ENCODE peak calls at places on chromosome 4, in seven cellular contexts. D is A549, R is colonic mucosa, V is OCI-LY7, E is ovary, W is IMR-90, J is AG04450. L is an unnamed sample.

GRCh38 chr4:11624370-11624769 is 195.7 kb upstream of the HS3ST1 start:
- DNase-seq in D (no peak), R (no peak), V (no peak), E (no peak), W (no peak), J (no peak), L (no peak)

GRCh38 chr4:70908993-70909556 is 6.9 kb downstream of the MOB1B start:
- DNase-seq in D (no peak), R (no peak), V (no peak), E (no peak), W (no peak), J (no peak), L (no peak)

GRCh38 chr4:68368566-68369473 is 18.9 kb upstream of the YTHDC1 start:
- DNase-seq in D (peak), R (no peak), V (no peak), E (no peak), W (peak), J (no peak), L (no peak)

GRCh38 chr4:182938213-182938645 is 21.0 kb upstream of the DCTD start:
- DNase-seq in D (peak), R (peak), V (peak), E (peak), W (peak), J (no peak), L (peak)

GRCh38 chr4:45293335-45293734 is 567.0 kb upstream of the GNPDA2 start:
- DNase-seq in D (no peak), R (no peak), V (no peak), E (no peak), W (no peak), J (no peak), L (no peak)

GRCh38 chr4:22474636-22475310 is 41.1 kb downstream of the ADGRA3 start:
- DNase-seq in D (no peak), R (no peak), V (no peak), E (no peak), W (peak), J (no peak), L (no peak)

GRCh38 chr4:109005523-109005922 is 242.7 kb upstream of the ETNPPL start:
- DNase-seq in D (no peak), R (no peak), V (no peak), E (no peak), W (peak), J (no peak), L (no peak)

GRCh38 chr4:128720270-128720669 is 89.2 kb upstream of the JADE1 start:
- DNase-seq in D (no peak), R (no peak), V (no peak), E (no peak), W (no peak), J (no peak), L (no peak)

GRCh38 chr4:182212211-182212761 is 30.9 kb upstream of the TENM3 start:
- DNase-seq in D (no peak), R (no peak), V (no peak), E (no peak), W (peak), J (no peak), L (peak)

GRCh38 chr4:54548098-54548620 is 109.6 kb upstream of the KIT start:
- DNase-seq in D (no peak), R (no peak), V (no peak), E (no peak), W (no peak), J (no peak), L (no peak)
- H3K27ac ChIP-seq in D (no peak), R (peak), V (no peak), E (no peak), W (no peak), J (no peak), L (no peak)

DNA sequence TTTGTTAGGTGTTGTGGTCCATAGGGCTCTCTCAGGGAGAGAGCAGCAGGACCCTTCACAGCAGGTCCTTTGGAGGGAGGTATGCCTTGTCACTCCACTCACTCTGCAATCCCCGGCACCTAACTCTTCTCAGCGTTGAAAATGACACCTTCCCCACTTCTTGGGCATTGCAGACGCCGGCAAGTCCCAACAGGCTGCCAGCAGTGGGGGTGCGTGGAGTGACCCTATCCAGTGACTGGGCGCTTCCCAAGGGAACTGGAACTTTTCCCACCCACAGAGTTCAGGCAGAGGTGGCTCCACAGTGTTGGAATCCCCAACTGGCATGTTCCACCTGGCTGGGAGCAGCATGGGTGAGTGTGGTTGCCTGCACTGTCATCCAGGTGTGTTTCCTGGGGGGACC is 705.1 kb upstream of the FRG1 start:
- DNase-seq in D (no peak), R (no peak), V (no peak), E (no peak), W (no peak), J (no peak), L (no peak)
- H3K27ac ChIP-seq in D (no peak), R (no peak), V (no peak), E (no peak), W (no peak), J (no peak), L (no peak)

GRCh38 chr4:95106408-95106928 is 348.7 kb downstream of the BMPR1B start:
- DNase-seq in D (no peak), R (no peak), V (no peak), E (no peak), W (peak), J (no peak), L (no peak)
- H3K27ac ChIP-seq in D (peak), R (no peak), V (no peak), E (no peak), W (no peak), J (no peak), L (no peak)

GRCh38 chr4:130054895-130055294 is 958.9 kb downstream of the C4orf33 start:
- DNase-seq in D (peak), R (no peak), V (no peak), E (no peak), W (no peak), J (no peak), L (no peak)
- H3K27ac ChIP-seq in D (no peak), R (no peak), V (no peak), E (no peak), W (no peak), J (no peak), L (no peak)

GRCh38 chr4:38072578-38072977 is 112.4 kb downstream of the PTTG2 start:
- DNase-seq in D (no peak), R (no peak), V (no peak), E (peak), W (no peak), J (no peak), L (no peak)
- H3K27ac ChIP-seq in D (no peak), R (no peak), V (no peak), E (no peak), W (no peak), J (no peak), L (no peak)

GRCh38 chr4:173057906-173058305 is 110.7 kb upstream of the GALNT7 start:
- DNase-seq in D (no peak), R (no peak), V (no peak), E (no peak), W (peak), J (no peak), L (no peak)
- H3K27ac ChIP-seq in D (no peak), R (no peak), V (no peak), E (no peak), W (no peak), J (no peak), L (no peak)

GRCh38 chr4:48904101-48904500 is 2.5 kb downstream of the OCIAD2 start:
- DNase-seq in D (no peak), R (no peak), V (peak), E (no peak), W (no peak), J (no peak), L (no peak)
- H3K27ac ChIP-seq in D (no peak), R (no peak), V (no peak), E (no peak), W (no peak), J (no peak), L (no peak)

L was measured in testis.